ENCODE peak calls at places on chromosomes 1 and 21, in eight cellular contexts. One of them, this sample, is unnamed.

GRCh38 chr1:41983451-41983850 is 64.7 kb upstream of the HIVEP3 start:
- DNase-seq in CD8-positive, alpha-beta memory T cell: no peak
- DNase-seq in HCEC 1CT: no peak
- DNase-seq in HAP-1: no peak
- DNase-seq in NCI-H1105: no peak
- DNase-seq in type B pancreatic cell: no peak
- DNase-seq in GM23338: no peak
- DNase-seq in epithelial cell of esophagus: peak
- DNase-seq in this sample: no peak

GRCh38 chr1:207845109-207845508 is 65.8 kb downstream of the CD34 start:
- DNase-seq in CD8-positive, alpha-beta memory T cell: no peak
- DNase-seq in NCI-H1105: no peak
- DNase-seq in epithelial cell of esophagus: no peak
- DNase-seq in GM23338: no peak
- DNase-seq in HCEC 1CT: no peak
- DNase-seq in HAP-1: no peak
- DNase-seq in type B pancreatic cell: no peak
- DNase-seq in this sample: no peak

GRCh38 chr1:201009967-201010645 is 13.4 kb downstream of the KIF21B start:
- DNase-seq in type B pancreatic cell: no peak
- DNase-seq in NCI-H1105: no peak
- DNase-seq in epithelial cell of esophagus: no peak
- DNase-seq in HAP-1: no peak
- DNase-seq in CD8-positive, alpha-beta memory T cell: no peak
- DNase-seq in GM23338: peak
- DNase-seq in HCEC 1CT: no peak
- DNase-seq in this sample: no peak

GRCh38 chr1:16421201-16421600 is 16.0 kb downstream of the SPATA21 start:
- DNase-seq in CD8-positive, alpha-beta memory T cell: no peak
- DNase-seq in type B pancreatic cell: no peak
- DNase-seq in HCEC 1CT: no peak
- DNase-seq in epithelial cell of esophagus: no peak
- DNase-seq in NCI-H1105: no peak
- DNase-seq in HAP-1: no peak
- DNase-seq in GM23338: no peak
- DNase-seq in this sample: no peak

GRCh38 chr1:43930168-43930948 is 3.2 kb upstream of the ARTN start:
- DNase-seq in NCI-H1105: no peak
- DNase-seq in HCEC 1CT: no peak
- DNase-seq in HAP-1: no peak
- DNase-seq in GM23338: peak
- DNase-seq in CD8-positive, alpha-beta memory T cell: no peak
- DNase-seq in type B pancreatic cell: no peak
- DNase-seq in epithelial cell of esophagus: peak
- DNase-seq in this sample: no peak

GRCh38 chr21:15761508-15762100 is 31.8 kb downstream of the USP25 start:
- DNase-seq in type B pancreatic cell: no peak
- DNase-seq in GM23338: no peak
- DNase-seq in HCEC 1CT: no peak
- DNase-seq in CD8-positive, alpha-beta memory T cell: no peak
- DNase-seq in HAP-1: no peak
- DNase-seq in epithelial cell of esophagus: no peak
- DNase-seq in NCI-H1105: no peak
- DNase-seq in this sample: no peak

GRCh38 chr1:227764019-227764391 is 28.8 kb downstream of the SNAP47 start:
- DNase-seq in CD8-positive, alpha-beta memory T cell: no peak
- DNase-seq in HCEC 1CT: no peak
- DNase-seq in GM23338: no peak
- DNase-seq in type B pancreatic cell: no peak
- DNase-seq in epithelial cell of esophagus: peak
- DNase-seq in HAP-1: no peak
- DNase-seq in NCI-H1105: no peak
- DNase-seq in this sample: no peak

GRCh38 chr1:157963713-157964112 is 29.7 kb upstream of the KIRREL1 start:
- DNase-seq in NCI-H1105: peak
- DNase-seq in HAP-1: peak
- DNase-seq in HCEC 1CT: peak
- DNase-seq in GM23338: peak
- DNase-seq in epithelial cell of esophagus: peak
- DNase-seq in CD8-positive, alpha-beta memory T cell: peak
- DNase-seq in type B pancreatic cell: peak
- DNase-seq in this sample: peak

GRCh38 chr1:43274125-43274803 is 4.5 kb downstream of the TMEM125 start:
- DNase-seq in HCEC 1CT: peak
- DNase-seq in type B pancreatic cell: no peak
- DNase-seq in HAP-1: no peak
- DNase-seq in NCI-H1105: no peak
- DNase-seq in CD8-positive, alpha-beta memory T cell: no peak
- DNase-seq in GM23338: peak
- DNase-seq in epithelial cell of esophagus: peak
- DNase-seq in this sample: peak

GRCh38 chr1:151612506-151613274 is 840 bp downstream of the SNX27 start:
- DNase-seq in GM23338: peak
- DNase-seq in CD8-positive, alpha-beta memory T cell: peak
- DNase-seq in type B pancreatic cell: peak
- DNase-seq in epithelial cell of esophagus: no peak
- DNase-seq in NCI-H1105: peak
- DNase-seq in HCEC 1CT: peak
- DNase-seq in HAP-1: no peak
- DNase-seq in this sample: peak

GRCh38 chr1:94236630-94237290 is 624 bp downstream of the ARHGAP29 start:
- DNase-seq in NCI-H1105: peak
- DNase-seq in HCEC 1CT: peak
- DNase-seq in GM23338: peak
- DNase-seq in HAP-1: peak
- DNase-seq in epithelial cell of esophagus: peak
- DNase-seq in CD8-positive, alpha-beta memory T cell: no peak
- DNase-seq in type B pancreatic cell: no peak
- DNase-seq in this sample: no peak

GRCh38 chr1:91884459-91885290 is 1.3 kb downstream of the TGFBR3 start:
- DNase-seq in HCEC 1CT: no peak
- DNase-seq in epithelial cell of esophagus: no peak
- DNase-seq in GM23338: peak
- DNase-seq in HAP-1: no peak
- DNase-seq in CD8-positive, alpha-beta memory T cell: peak
- DNase-seq in NCI-H1105: no peak
- DNase-seq in type B pancreatic cell: no peak
- DNase-seq in this sample: peak

GRCh38 chr1:151711940-151712339 is 4.7 kb downstream of the CELF3 start:
- DNase-seq in CD8-positive, alpha-beta memory T cell: no peak
- DNase-seq in epithelial cell of esophagus: no peak
- DNase-seq in NCI-H1105: no peak
- DNase-seq in type B pancreatic cell: no peak
- DNase-seq in GM23338: peak
- DNase-seq in HAP-1: no peak
- DNase-seq in HCEC 1CT: no peak
- DNase-seq in this sample: no peak

GRCh38 chr1:156750191-156750931 is 1.1 kb downstream of the HDGF start:
- DNase-seq in GM23338: peak
- DNase-seq in HCEC 1CT: peak
- DNase-seq in CD8-positive, alpha-beta memory T cell: peak
- DNase-seq in HAP-1: no peak
- DNase-seq in epithelial cell of esophagus: peak
- DNase-seq in type B pancreatic cell: no peak
- DNase-seq in NCI-H1105: peak
- DNase-seq in this sample: no peak

GRCh38 chr1:84506729-84507453 is 510 bp upstream of the GNG5 start:
- DNase-seq in NCI-H1105: no peak
- DNase-seq in type B pancreatic cell: no peak
- DNase-seq in HCEC 1CT: no peak
- DNase-seq in epithelial cell of esophagus: no peak
- DNase-seq in HAP-1: peak
- DNase-seq in CD8-positive, alpha-beta memory T cell: no peak
- DNase-seq in GM23338: peak
- DNase-seq in this sample: no peak

GRCh38 chr21:32241434-32241785 is 37.4 kb downstream of the MIS18A start:
- DNase-seq in NCI-H1105: no peak
- DNase-seq in GM23338: no peak
- DNase-seq in epithelial cell of esophagus: no peak
- DNase-seq in HCEC 1CT: no peak
- DNase-seq in CD8-positive, alpha-beta memory T cell: no peak
- DNase-seq in type B pancreatic cell: no peak
- DNase-seq in HAP-1: no peak
- DNase-seq in this sample: no peak

GRCh38 chr1:55257958-55258357 is 42.8 kb upstream of the USP24 start:
- DNase-seq in epithelial cell of esophagus: no peak
- DNase-seq in CD8-positive, alpha-beta memory T cell: peak
- DNase-seq in type B pancreatic cell: no peak
- DNase-seq in HCEC 1CT: no peak
- DNase-seq in HAP-1: no peak
- DNase-seq in GM23338: no peak
- DNase-seq in NCI-H1105: no peak
- DNase-seq in this sample: peak

GRCh38 chr1:38153426-38154088 is 107.0 kb upstream of the POU3F1 start:
- DNase-seq in HAP-1: peak
- DNase-seq in HCEC 1CT: no peak
- DNase-seq in epithelial cell of esophagus: no peak
- DNase-seq in CD8-positive, alpha-beta memory T cell: no peak
- DNase-seq in GM23338: peak
- DNase-seq in NCI-H1105: peak
- DNase-seq in type B pancreatic cell: no peak
- DNase-seq in this sample: no peak

GRCh38 chr1:9120312-9120958 is 8.5 kb downstream of the GPR157 start:
- DNase-seq in GM23338: no peak
- DNase-seq in CD8-positive, alpha-beta memory T cell: no peak
- DNase-seq in type B pancreatic cell: no peak
- DNase-seq in HCEC 1CT: no peak
- DNase-seq in NCI-H1105: no peak
- DNase-seq in HAP-1: no peak
- DNase-seq in epithelial cell of esophagus: no peak
- DNase-seq in this sample: no peak

GRCh38 chr1:30318864-30319718 is 404.3 kb downstream of the MATN1 start:
- DNase-seq in HCEC 1CT: no peak
- DNase-seq in NCI-H1105: no peak
- DNase-seq in GM23338: no peak
- DNase-seq in type B pancreatic cell: no peak
- DNase-seq in CD8-positive, alpha-beta memory T cell: no peak
- DNase-seq in epithelial cell of esophagus: no peak
- DNase-seq in HAP-1: no peak
- DNase-seq in this sample: no peak

GRCh38 chr1:54810144-54810942 is 9.2 kb upstream of the TTC22 start:
- DNase-seq in type B pancreatic cell: peak
- DNase-seq in GM23338: peak
- DNase-seq in HAP-1: peak
- DNase-seq in HCEC 1CT: peak
- DNase-seq in CD8-positive, alpha-beta memory T cell: peak
- DNase-seq in epithelial cell of esophagus: peak
- DNase-seq in NCI-H1105: peak
- DNase-seq in this sample: peak

GRCh38 chr1:225943582-225943981 is 2.6 kb upstream of the LEFTY2 start:
- DNase-seq in GM23338: no peak
- DNase-seq in NCI-H1105: no peak
- DNase-seq in epithelial cell of esophagus: no peak
- DNase-seq in CD8-positive, alpha-beta memory T cell: no peak
- DNase-seq in type B pancreatic cell: no peak
- DNase-seq in HAP-1: no peak
- DNase-seq in HCEC 1CT: no peak
- DNase-seq in this sample: no peak

GRCh38 chr1:212161231-212161781 is 123.9 kb upstream of the PPP2R5A start:
- DNase-seq in CD8-positive, alpha-beta memory T cell: no peak
- DNase-seq in GM23338: no peak
- DNase-seq in HCEC 1CT: peak
- DNase-seq in type B pancreatic cell: no peak
- DNase-seq in NCI-H1105: no peak
- DNase-seq in epithelial cell of esophagus: peak
- DNase-seq in HAP-1: no peak
- DNase-seq in this sample: no peak

GRCh38 chr1:43144228-43144627 is 27.9 kb downstream of the EBNA1BP2 start:
- DNase-seq in epithelial cell of esophagus: peak
- DNase-seq in HAP-1: no peak
- DNase-seq in CD8-positive, alpha-beta memory T cell: no peak
- DNase-seq in GM23338: no peak
- DNase-seq in type B pancreatic cell: no peak
- DNase-seq in NCI-H1105: no peak
- DNase-seq in HCEC 1CT: peak
- DNase-seq in this sample: no peak

GRCh38 chr21:40846566-40847411 is at the start of gene DSCAM:
- DNase-seq in HCEC 1CT: no peak
- DNase-seq in HAP-1: no peak
- DNase-seq in epithelial cell of esophagus: peak
- DNase-seq in NCI-H1105: peak
- DNase-seq in CD8-positive, alpha-beta memory T cell: no peak
- DNase-seq in type B pancreatic cell: no peak
- DNase-seq in GM23338: peak
- DNase-seq in this sample: no peak

GRCh38 chr1:85148524-85149250 is 52.1 kb downstream of the SYDE2 start:
- DNase-seq in NCI-H1105: no peak
- DNase-seq in CD8-positive, alpha-beta memory T cell: no peak
- DNase-seq in type B pancreatic cell: no peak
- DNase-seq in GM23338: no peak
- DNase-seq in epithelial cell of esophagus: no peak
- DNase-seq in HAP-1: no peak
- DNase-seq in HCEC 1CT: peak
- DNase-seq in this sample: peak

GRCh38 chr1:97050501-97050900 is 328.9 kb downstream of the PTBP2 start:
- DNase-seq in CD8-positive, alpha-beta memory T cell: no peak
- DNase-seq in type B pancreatic cell: no peak
- DNase-seq in HAP-1: peak
- DNase-seq in HCEC 1CT: peak
- DNase-seq in epithelial cell of esophagus: no peak
- DNase-seq in NCI-H1105: peak
- DNase-seq in GM23338: peak
- DNase-seq in this sample: no peak

GRCh38 chr1:7430646-7431045 is 340.4 kb upstream of the VAMP3 start:
- DNase-seq in HAP-1: no peak
- DNase-seq in type B pancreatic cell: no peak
- DNase-seq in epithelial cell of esophagus: no peak
- DNase-seq in GM23338: no peak
- DNase-seq in NCI-H1105: no peak
- DNase-seq in CD8-positive, alpha-beta memory T cell: no peak
- DNase-seq in HCEC 1CT: no peak
- DNase-seq in this sample: no peak

GRCh38 chr1:39387452-39387851 is 104.0 kb upstream of the BMP8A start:
- DNase-seq in epithelial cell of esophagus: peak
- DNase-seq in HAP-1: no peak
- DNase-seq in HCEC 1CT: peak
- DNase-seq in type B pancreatic cell: no peak
- DNase-seq in CD8-positive, alpha-beta memory T cell: no peak
- DNase-seq in GM23338: no peak
- DNase-seq in NCI-H1105: no peak
- DNase-seq in this sample: no peak

This sample was measured in activated T-helper 2 cell treated with anti-CD3 and anti-CD28 coated beads, Interferon-gamma antibody, Interleukin-2, Interleukin-4, amounts not matched to agents 10 μg/mL and 5 μg/mL and 100 μg/mL, durations not matched to agents 14 hours and 24 hours and 36 hours.